ENCODE peak calls at places on chromosomes 11 and 22, in five cellular contexts. One of them, this sample, is unnamed.

GRCh38 chr11:64156235-64157011 is 9.5 kb downstream of the MACROD1 start:
- DNase-seq in GM23338: no peak
- DNase-seq in stomach: no peak
- DNase-seq in K562: no peak
- DNase-seq in transverse colon: no peak
- DNase-seq in this sample: peak

GRCh38 chr11:45847908-45848316 is 637 bp downstream of the CRY2 start:
- DNase-seq in stomach: peak
- DNase-seq in K562: peak
- DNase-seq in GM23338: peak
- DNase-seq in transverse colon: peak
- DNase-seq in this sample: peak

GRCh38 chr22:50622723-50623327 is 5.1 kb downstream of the ARSA start:
- DNase-seq in stomach: peak
- DNase-seq in K562: no peak
- DNase-seq in GM23338: no peak
- DNase-seq in transverse colon: peak
- DNase-seq in this sample: peak

GRCh38 chr22:43136255-43136654 is 6.9 kb downstream of the MCAT start:
- DNase-seq in transverse colon: peak
- DNase-seq in K562: peak
- DNase-seq in stomach: peak
- DNase-seq in GM23338: peak
- DNase-seq in this sample: peak

GRCh38 chr11:71543866-71544265 is 4.4 kb upstream of the KRTAP5-9 start:
- DNase-seq in GM23338: no peak
- DNase-seq in K562: no peak
- DNase-seq in stomach: no peak
- DNase-seq in transverse colon: no peak
- DNase-seq in this sample: no peak

GRCh38 chr11:62922653-62923371 is 1.6 kb upstream of the CHRM1 start:
- DNase-seq in stomach: no peak
- DNase-seq in transverse colon: no peak
- DNase-seq in K562: peak
- DNase-seq in GM23338: peak
- DNase-seq in this sample: no peak

GRCh38 chr11:112364962-112365481 is 104.4 kb upstream of the PLET1 start:
- DNase-seq in K562: peak
- DNase-seq in transverse colon: peak
- DNase-seq in GM23338: no peak
- DNase-seq in stomach: no peak
- DNase-seq in this sample: no peak

GRCh38 chr11:68891356-68891948 is 12.2 kb downstream of the MRPL21 start:
- DNase-seq in K562: no peak
- DNase-seq in transverse colon: no peak
- DNase-seq in GM23338: no peak
- DNase-seq in stomach: no peak
- DNase-seq in this sample: peak

GRCh38 chr11:77047007-77047927 is 13.1 kb downstream of the B3GNT6 start:
- DNase-seq in K562: peak
- DNase-seq in transverse colon: peak
- DNase-seq in stomach: peak
- DNase-seq in GM23338: peak
- DNase-seq in this sample: no peak

GRCh38 chr11:122882809-122883681 is 486 bp downstream of the JHY start:
- DNase-seq in GM23338: peak
- DNase-seq in K562: no peak
- DNase-seq in stomach: peak
- DNase-seq in transverse colon: peak
- DNase-seq in this sample: peak

GRCh38 chr22:20217563-20217962 is 50.6 kb downstream of the RTN4R start:
- DNase-seq in GM23338: no peak
- DNase-seq in transverse colon: no peak
- DNase-seq in K562: no peak
- DNase-seq in stomach: no peak
- DNase-seq in this sample: no peak

GRCh38 chr11:46917109-46918086 is 952 bp downstream of the LRP4 start:
- DNase-seq in K562: peak
- DNase-seq in transverse colon: peak
- DNase-seq in stomach: no peak
- DNase-seq in GM23338: peak
- DNase-seq in this sample: no peak

GRCh38 chr11:114147389-114148382 is 88.2 kb downstream of the ZBTB16 start:
- DNase-seq in transverse colon: no peak
- DNase-seq in K562: peak
- DNase-seq in GM23338: no peak
- DNase-seq in stomach: peak
- DNase-seq in this sample: no peak

GRCh38 chr11:36235750-36236149 is 53.5 kb downstream of the COMMD9 start:
- DNase-seq in transverse colon: no peak
- DNase-seq in GM23338: no peak
- DNase-seq in K562: no peak
- DNase-seq in stomach: no peak
- DNase-seq in this sample: no peak

GRCh38 chr11:6586434-6587359 is 16.7 kb downstream of the RRP8 start:
- DNase-seq in GM23338: no peak
- DNase-seq in K562: no peak
- DNase-seq in stomach: no peak
- DNase-seq in transverse colon: no peak
- DNase-seq in this sample: no peak

GRCh38 chr22:44026630-44027511 is 2.8 kb downstream of the PARVB start:
- DNase-seq in transverse colon: peak
- DNase-seq in stomach: peak
- DNase-seq in GM23338: no peak
- DNase-seq in K562: peak
- DNase-seq in this sample: peak

GRCh38 chr11:134557571-134558257 is 145.7 kb upstream of the B3GAT1 start:
- DNase-seq in K562: no peak
- DNase-seq in GM23338: no peak
- DNase-seq in transverse colon: no peak
- DNase-seq in stomach: no peak
- DNase-seq in this sample: no peak

GRCh38 chr11:126495281-126495680 is 139.8 kb downstream of the ST3GAL4 start:
- DNase-seq in transverse colon: no peak
- DNase-seq in K562: no peak
- DNase-seq in stomach: no peak
- DNase-seq in GM23338: no peak
- DNase-seq in this sample: no peak

GRCh38 chr11:126495806-126496205 is 140.3 kb downstream of the ST3GAL4 start:
- DNase-seq in transverse colon: no peak
- DNase-seq in GM23338: no peak
- DNase-seq in stomach: no peak
- DNase-seq in K562: no peak
- DNase-seq in this sample: peak

GRCh38 chr11:126496576-126497403 is 141.3 kb downstream of the ST3GAL4 start:
- DNase-seq in stomach: no peak
- DNase-seq in K562: no peak
- DNase-seq in transverse colon: no peak
- DNase-seq in GM23338: no peak
- DNase-seq in this sample: peak

GRCh38 chr11:126492331-126492730 is 136.8 kb downstream of the ST3GAL4 start:
- DNase-seq in transverse colon: no peak
- DNase-seq in K562: no peak
- DNase-seq in stomach: no peak
- DNase-seq in GM23338: no peak
- DNase-seq in this sample: peak

DNA sequence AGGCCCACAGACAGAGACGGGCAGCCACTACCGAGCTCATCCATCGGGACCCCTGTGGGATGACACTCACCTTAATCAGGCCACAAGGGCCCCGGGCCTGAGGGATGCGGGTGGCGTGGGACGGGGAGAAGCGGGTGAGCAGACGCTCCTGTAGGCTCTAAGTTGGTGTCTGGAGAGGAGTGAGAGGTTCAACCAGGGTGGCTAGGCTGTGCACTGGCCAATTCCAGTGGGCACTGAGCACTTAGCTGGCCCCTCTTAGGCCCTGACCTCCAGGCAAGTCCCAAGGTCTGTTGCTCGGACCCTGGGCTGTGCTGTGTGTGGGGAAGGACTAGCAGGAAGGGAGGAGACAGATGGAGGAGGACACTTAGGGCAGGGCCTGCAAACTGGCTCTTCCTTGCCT is 139.3 kb downstream of the ST3GAL4 start:
- DNase-seq in transverse colon: no peak
- DNase-seq in GM23338: no peak
- DNase-seq in stomach: no peak
- DNase-seq in K562: no peak
- DNase-seq in this sample: peak
- TF ChIP-seq POLR2AphosphoS5 in transverse colon: no peak
- TF ChIP-seq POLR2AphosphoS5 in GM23338: no peak
- TF ChIP-seq POLR2AphosphoS5 in stomach: no peak
- TF ChIP-seq POLR2AphosphoS5 in K562: no peak
- TF ChIP-seq POLR2AphosphoS5 in this sample: no peak

GRCh38 chr11:96280444-96280843 is 62.6 kb downstream of the MAML2 start:
- DNase-seq in transverse colon: no peak
- DNase-seq in K562: no peak
- DNase-seq in stomach: no peak
- DNase-seq in GM23338: no peak
- DNase-seq in this sample: no peak
- H3K4me3 ChIP-seq in transverse colon: no peak
- H3K4me3 ChIP-seq in K562: no peak
- H3K4me3 ChIP-seq in stomach: no peak
- H3K4me3 ChIP-seq in GM23338: peak
- H3K4me3 ChIP-seq in this sample: no peak

GRCh38 chr11:126992804-126993111 is 7.8 kb downstream of the KIRREL3 start:
- DNase-seq in GM23338: no peak
- DNase-seq in transverse colon: no peak
- DNase-seq in K562: no peak
- DNase-seq in stomach: no peak
- DNase-seq in this sample: no peak

GRCh38 chr11:126993599-126993998 is 7.0 kb downstream of the KIRREL3 start:
- DNase-seq in GM23338: no peak
- DNase-seq in stomach: no peak
- DNase-seq in transverse colon: no peak
- DNase-seq in K562: no peak
- DNase-seq in this sample: no peak

GRCh38 chr11:126991596-126991995 is 9.0 kb downstream of the KIRREL3 start:
- DNase-seq in transverse colon: no peak
- DNase-seq in K562: no peak
- DNase-seq in stomach: no peak
- DNase-seq in GM23338: no peak
- DNase-seq in this sample: no peak

GRCh38 chr11:126990716-126991480 is 9.7 kb downstream of the KIRREL3 start:
- DNase-seq in stomach: no peak
- DNase-seq in GM23338: no peak
- DNase-seq in K562: no peak
- DNase-seq in transverse colon: no peak
- DNase-seq in this sample: no peak

GRCh38 chr11:126992065-126992803 is 8.3 kb downstream of the KIRREL3 start:
- DNase-seq in transverse colon: no peak
- DNase-seq in K562: no peak
- DNase-seq in GM23338: no peak
- DNase-seq in stomach: no peak
- DNase-seq in this sample: no peak
- TF ChIP-seq POLR2AphosphoS5 in transverse colon: no peak
- TF ChIP-seq POLR2AphosphoS5 in K562: no peak
- TF ChIP-seq POLR2AphosphoS5 in GM23338: no peak
- TF ChIP-seq POLR2AphosphoS5 in stomach: no peak
- TF ChIP-seq POLR2AphosphoS5 in this sample: no peak

GRCh38 chr11:120326845-120327281 is 1.8 kb downstream of the TLCD5 start:
- DNase-seq in transverse colon: no peak
- DNase-seq in K562: no peak
- DNase-seq in GM23338: no peak
- DNase-seq in stomach: no peak
- DNase-seq in this sample: no peak

GRCh38 chr11:120324932-120325810 is at the start of gene TLCD5:
- DNase-seq in stomach: peak
- DNase-seq in K562: peak
- DNase-seq in GM23338: peak
- DNase-seq in transverse colon: peak
- DNase-seq in this sample: peak

GRCh38 chr11:120327311-120327710 is 2.2 kb downstream of the TLCD5 start:
- DNase-seq in GM23338: no peak
- DNase-seq in stomach: no peak
- DNase-seq in K562: no peak
- DNase-seq in transverse colon: no peak
- DNase-seq in this sample: no peak

GRCh38 chr11:120329556-120329955 is 4.5 kb downstream of the TLCD5 start:
- DNase-seq in stomach: no peak
- DNase-seq in GM23338: no peak
- DNase-seq in transverse colon: no peak
- DNase-seq in K562: no peak
- DNase-seq in this sample: no peak

DNA sequence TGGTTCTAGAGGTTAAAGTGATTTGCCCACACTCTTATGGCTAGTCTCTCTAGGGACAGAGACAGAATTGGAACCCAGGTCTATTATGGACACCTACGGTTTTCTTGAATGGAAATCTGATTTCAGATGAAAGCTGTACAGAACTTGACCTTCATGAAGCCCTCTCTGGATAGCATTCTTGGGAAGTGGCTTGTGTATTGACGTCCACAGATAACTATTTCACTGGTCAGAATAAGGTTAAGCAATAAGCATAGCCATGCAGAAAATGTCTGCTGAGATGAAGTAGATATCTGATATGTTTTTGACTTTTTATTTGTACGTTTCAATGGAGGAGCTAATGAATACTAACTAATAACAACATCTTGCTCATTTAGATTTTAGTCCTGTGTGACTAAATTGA is 1.1 kb downstream of the TLCD5 start:
- DNase-seq in stomach: no peak
- DNase-seq in K562: no peak
- DNase-seq in GM23338: no peak
- DNase-seq in transverse colon: no peak
- DNase-seq in this sample: no peak
- H3K4me3 ChIP-seq in stomach: peak
- H3K4me3 ChIP-seq in K562: no peak
- H3K4me3 ChIP-seq in GM23338: peak
- H3K4me3 ChIP-seq in transverse colon: no peak
- H3K4me3 ChIP-seq in this sample: no peak